ENCODE peak calls at places on chromosomes 4 and X, in four cellular contexts. A is activated gamma-delta T cell treated with anti-CD3 and anti-CD28 coated beads, Interleukin-2, amount 50 U/mL, for 16 hours; P is SW480; G is posterior cingulate gyrus. K is an unnamed sample.

GRCh38 chr4:90951037-90951436 is 823.8 kb downstream of the CCSER1 start:
- DNase-seq in A (no peak), P (no peak), G (no peak), K (peak; percentile 65)

GRCh38 chrX:88604433-88605221 is 142.4 kb upstream of the CPXCR1 start:
- DNase-seq in A (no peak), P (no peak), G (no peak), K (no peak)

GRCh38 chrX:120301960-120302359 is 9.3 kb downstream of the TMEM255A start:
- DNase-seq in A (no peak), P (no peak), G (no peak), K (no peak)

GRCh38 chr4:153518637-153519384 is 52.7 kb downstream of the TMEM131L start:
- DNase-seq in A (no peak), P (no peak), G (no peak), K (no peak)

GRCh38 chr4:86757468-86757867 is 91.7 kb downstream of the SLC10A6 start:
- DNase-seq in A (no peak), P (no peak), G (no peak), K (no peak)

GRCh38 chr4:4420421-4420820 is 33.5 kb downstream of the NSG1 start:
- DNase-seq in A (no peak), P (no peak), G (no peak), K (no peak)

GRCh38 chrX:13051529-13052172 is 7.2 kb upstream of the FAM9C start:
- DNase-seq in A (no peak), P (no peak), G (no peak), K (no peak)

GRCh38 chrX:119694601-119695534 is 1.9 kb upstream of the SEPTIN6 start:
- DNase-seq in A (no peak), P (no peak), G (no peak), K (no peak)

GRCh38 chr4:1723131-1723801 is 1.9 kb downstream of the TACC3 start:
- DNase-seq in A (peak; percentile 45), P (no peak), G (peak; percentile 56), K (no peak)

GRCh38 chr4:139951051-139951450 is 202.9 kb downstream of the MAML3 start:
- DNase-seq in A (no peak), P (no peak), G (no peak), K (no peak)

K was measured in LoVo.